ENCODE peak calls at places on chromosomes 13 and 19, in five cellular contexts. F is stimulated activated CD4-positive, alpha-beta T cell treated with anti-CD3 and anti-CD28 coated beads, Interleukin-15, amount 100 ng/mL, for 1 hour; C is mesothelial cell of epicardium; A is fibroblast of lung; I is ELF-1. E is an unnamed sample.

GRCh38 chr19:4057913-4058695 is 8.6 kb downstream of the ZBTB7A start:
- DNase-seq in F (peak), C (no peak), I (peak), A (peak), E (no peak)

GRCh38 chr19:56905616-56906015 is 65.1 kb upstream of the PEG3 start:
- DNase-seq in I (no peak), A (no peak), F (no peak), C (no peak), E (no peak)

GRCh38 chr19:2353159-2353894 is 6.7 kb upstream of the TMPRSS9 start:
- DNase-seq in A (no peak), C (peak), F (no peak), I (no peak), E (no peak)

GRCh38 chr13:95199896-95200295 is 101.4 kb downstream of the ABCC4 start:
- DNase-seq in A (no peak), F (no peak), C (no peak), I (no peak), E (no peak)

GRCh38 chr19:12833747-12834417 is 497 bp downstream of the RTBDN start:
- DNase-seq in I (peak), C (no peak), A (no peak), F (peak), E (no peak)

GRCh38 chr19:37905936-37906867 is at the start of gene WDR87:
- DNase-seq in C (peak), F (peak), I (peak), A (no peak), E (peak)

GRCh38 chr13:99124695-99125334 is 75.8 kb upstream of the UBAC2 start:
- DNase-seq in F (no peak), C (no peak), I (no peak), A (peak), E (no peak)

GRCh38 chr13:113520571-113520970 is 30.1 kb upstream of the DCUN1D2 start:
- DNase-seq in A (no peak), I (no peak), C (no peak), F (no peak), E (no peak)

GRCh38 chr13:96710166-96710866 is 284.0 kb downstream of the OXGR1 start:
- DNase-seq in C (no peak), A (no peak), F (no peak), I (no peak), E (no peak)

GRCh38 chr13:114077938-114078335 is 54.5 kb downstream of the RASA3 start:
- DNase-seq in I (peak), C (no peak), A (peak), F (no peak), E (no peak)

GRCh38 chr13:59691501-59692066 is 472.1 kb downstream of the DIAPH3 start:
- DNase-seq in I (no peak), C (no peak), F (no peak), A (peak), E (no peak)

GRCh38 chr19:42568006-42568405 is 26.7 kb downstream of the CEACAM8 start:
- DNase-seq in A (no peak), I (no peak), C (peak), F (no peak), E (no peak)

GRCh38 chr19:45189971-45190370 is 11.4 kb downstream of the BLOC1S3 start:
- DNase-seq in C (no peak), F (no peak), A (no peak), I (no peak), E (no peak)

GRCh38 chr19:24177686-24178085 is 90.7 kb downstream of the ZNF254 start:
- DNase-seq in A (no peak), I (no peak), C (no peak), F (no peak), E (no peak)

GRCh38 chr13:108549989-108550388 is 79.4 kb upstream of the MYO16 start:
- DNase-seq in F (no peak), I (no peak), A (no peak), C (no peak), E (no peak)

GRCh38 chr13:97535619-97536018 is 101.7 kb downstream of the RAP2A start:
- DNase-seq in I (no peak), F (no peak), A (peak), C (no peak), E (no peak)

GRCh38 chr19:20039203-20039723 is at the start of gene ZNF682:
- DNase-seq in C (peak), F (peak), A (peak), I (peak), E (peak)

GRCh38 chr19:35204799-35205732 is 23.5 kb downstream of the FAM187B start:
- DNase-seq in C (no peak), F (no peak), A (no peak), I (peak), E (no peak)

GRCh38 chr19:31096930-31097329 is 252.3 kb downstream of the TSHZ3 start:
- DNase-seq in I (no peak), C (no peak), A (peak), F (no peak), E (no peak)

GRCh38 chr19:1073063-1073955 is 6.3 kb downstream of the ARHGAP45 start:
- DNase-seq in I (no peak), A (no peak), C (no peak), F (no peak), E (no peak)

GRCh38 chr13:45331981-45332830 is 8.8 kb downstream of the TPT1 start:
- DNase-seq in A (peak), I (peak), F (no peak), C (no peak), E (no peak)

GRCh38 chr19:56110515-56111448 is 10.3 kb downstream of the ZNF787 start:
- DNase-seq in F (no peak), C (no peak), I (peak), A (peak), E (no peak)

GRCh38 chr13:101085551-101085950 is 330.8 kb downstream of the NALCN start:
- DNase-seq in A (no peak), C (no peak), I (no peak), F (no peak), E (no peak)

GRCh38 chr19:49468199-49468598 is 5.8 kb upstream of the FLT3LG start:
- DNase-seq in C (no peak), A (no peak), I (no peak), F (no peak), E (no peak)

GRCh38 chr13:100131863-100132574 is 43.1 kb downstream of the PCCA start:
- DNase-seq in C (no peak), I (no peak), F (peak), A (peak), E (no peak)

GRCh38 chr13:30479154-30479553 is 13.4 kb upstream of the HMGB1 start:
- DNase-seq in C (no peak), I (peak), F (no peak), A (no peak), E (no peak)

GRCh38 chr13:57314897-57315520 is 148.0 kb downstream of the PRR20E start:
- DNase-seq in C (no peak), I (peak), A (no peak), F (no peak), E (no peak)

GRCh38 chr19:23554548-23554947 is 132.5 kb downstream of the ZNF675 start:
- DNase-seq in I (peak), C (no peak), F (no peak), A (no peak), E (no peak)

GRCh38 chr19:54464044-54464623 is 556 bp upstream of the LENG9 start:
- DNase-seq in C (peak), I (peak), F (peak), A (peak), E (peak)

GRCh38 chr19:41769608-41770007 is 14.3 kb downstream of the CEACAM6 start:
- DNase-seq in A (no peak), I (no peak), C (no peak), F (no peak), E (no peak)

E was measured in iPS DF 6.9.